ENCODE peak calls at places on chromosomes 12 and 14, in four cellular contexts. One of them, this sample, is unnamed.

GRCh38 chr14:103847954-103848719 is 762 bp upstream of the PPP1R13B start:
- DNase-seq in psoas muscle: peak; percentile 50
- DNase-seq in heart left ventricle: peak; percentile 38
- DNase-seq in hepatocyte: peak; percentile 81
- DNase-seq in this sample: no peak

GRCh38 chr14:53044486-53044885 is 93.6 kb upstream of the FERMT2 start:
- DNase-seq in psoas muscle: no peak
- DNase-seq in heart left ventricle: no peak
- DNase-seq in hepatocyte: peak; percentile 22
- DNase-seq in this sample: no peak

GRCh38 chr14:67683821-67684220 is 9.4 kb upstream of the VTI1B start:
- DNase-seq in psoas muscle: no peak
- DNase-seq in heart left ventricle: no peak
- DNase-seq in hepatocyte: no peak
- DNase-seq in this sample: no peak

GRCh38 chr12:120538281-120539156 is 4.4 kb downstream of the RNF10 start:
- DNase-seq in psoas muscle: peak; percentile 70
- DNase-seq in heart left ventricle: peak; percentile 79
- DNase-seq in hepatocyte: peak; percentile 57
- DNase-seq in this sample: peak; percentile 66

GRCh38 chr14:73785834-73786631 is 65.6 kb upstream of the PTGR2 start:
- DNase-seq in psoas muscle: peak; percentile 80
- DNase-seq in heart left ventricle: peak; percentile 70
- DNase-seq in hepatocyte: peak; percentile 86
- DNase-seq in this sample: peak; percentile 79

GRCh38 chr12:2580821-2581220 is 213.9 kb upstream of the FKBP4 start:
- DNase-seq in psoas muscle: no peak
- DNase-seq in heart left ventricle: no peak
- DNase-seq in hepatocyte: no peak
- DNase-seq in this sample: no peak

GRCh38 chr12:30694971-30695326 is 720 bp downstream of the IPO8 start:
- DNase-seq in psoas muscle: peak; percentile 29
- DNase-seq in heart left ventricle: peak; percentile 24
- DNase-seq in hepatocyte: peak; percentile 60
- DNase-seq in this sample: peak; percentile 40

GRCh38 chr12:51217133-51217967 is 512 bp downstream of the POU6F1 start:
- DNase-seq in psoas muscle: peak; percentile 61
- DNase-seq in heart left ventricle: peak; percentile 54
- DNase-seq in hepatocyte: peak; percentile 78
- DNase-seq in this sample: peak; percentile 57

GRCh38 chr14:105161314-105161713 is 7.3 kb downstream of the JAG2 start:
- DNase-seq in psoas muscle: no peak
- DNase-seq in heart left ventricle: no peak
- DNase-seq in hepatocyte: no peak
- DNase-seq in this sample: no peak

GRCh38 chr14:60968099-60968498 is 12.8 kb downstream of the TRMT5 start:
- DNase-seq in psoas muscle: no peak
- DNase-seq in heart left ventricle: no peak
- DNase-seq in hepatocyte: no peak
- DNase-seq in this sample: no peak

GRCh38 chr14:76768201-76768656 is 7.0 kb downstream of the VASH1 start:
- DNase-seq in psoas muscle: peak; percentile 49
- DNase-seq in heart left ventricle: peak; percentile 90
- DNase-seq in hepatocyte: no peak
- DNase-seq in this sample: peak; percentile 40

GRCh38 chr12:55717397-55718007 is 1.7 kb downstream of the BLOC1S1 start:
- DNase-seq in psoas muscle: peak; percentile 27
- DNase-seq in heart left ventricle: no peak
- DNase-seq in hepatocyte: no peak
- DNase-seq in this sample: no peak
- H3K4me3 ChIP-seq in psoas muscle: peak overlapping the region; percentile 69
- H3K4me3 ChIP-seq in heart left ventricle: peak overlapping the region; percentile 83
- H3K4me3 ChIP-seq in hepatocyte: no peak overlapping the region
- H3K4me3 ChIP-seq in this sample: peak overlapping the region; percentile 56

GRCh38 chr12:66279127-66279712 is 23.1 kb upstream of the HELB start:
- DNase-seq in psoas muscle: no peak
- DNase-seq in heart left ventricle: no peak
- DNase-seq in hepatocyte: peak; percentile 46
- DNase-seq in this sample: no peak
- TF ChIP-seq CTCF in psoas muscle: peak; percentile 16
- TF ChIP-seq CTCF in heart left ventricle: peak; percentile 27
- TF ChIP-seq CTCF in hepatocyte: peak; percentile 59
- TF ChIP-seq CTCF in this sample: peak; percentile 61

GRCh38 chr12:93740721-93741120 is 63.5 kb downstream of the CRADD start:
- DNase-seq in psoas muscle: no peak
- DNase-seq in heart left ventricle: no peak
- DNase-seq in hepatocyte: no peak
- DNase-seq in this sample: no peak
- H3K4me1 ChIP-seq in psoas muscle: peaks cover 19% of the 10 kb centered on the region
- H3K4me1 ChIP-seq in heart left ventricle: peaks cover 42% of the 10 kb centered on the region
- H3K4me1 ChIP-seq in hepatocyte: peaks cover 12% of the 10 kb centered on the region
- H3K4me1 ChIP-seq in this sample: peaks cover 20% of the 10 kb centered on the region

DNA sequence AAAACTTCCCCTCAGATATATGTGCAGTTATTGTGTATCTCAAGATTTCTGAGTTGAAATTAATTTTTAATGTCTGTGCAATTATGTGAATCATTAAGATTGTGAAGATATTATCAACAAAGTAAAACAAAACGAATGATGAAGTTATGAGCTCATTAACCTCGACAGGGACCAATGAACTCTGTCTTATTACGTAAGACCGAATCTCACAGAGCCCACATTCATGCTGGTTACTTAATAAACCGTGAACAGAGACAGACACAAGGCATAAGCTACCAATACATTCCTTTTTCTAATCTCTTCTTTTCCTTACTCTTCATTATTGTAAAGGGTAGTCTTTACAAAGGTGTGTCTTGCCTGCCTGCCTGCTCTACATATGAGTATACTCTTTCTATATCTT is 568.7 kb downstream of the RPS29 start:
- DNase-seq in psoas muscle: no peak
- DNase-seq in heart left ventricle: no peak
- DNase-seq in hepatocyte: no peak
- DNase-seq in this sample: no peak
- H3K4me3 ChIP-seq in psoas muscle: no peak overlapping the region
- H3K4me3 ChIP-seq in heart left ventricle: no peak overlapping the region
- H3K4me3 ChIP-seq in hepatocyte: no peak overlapping the region
- H3K4me3 ChIP-seq in this sample: no peak overlapping the region

GRCh38 chr12:106956048-106956935 is 585 bp downstream of the TMEM263 start:
- DNase-seq in psoas muscle: peak; percentile 74
- DNase-seq in heart left ventricle: peak; percentile 69
- DNase-seq in hepatocyte: peak; percentile 88
- DNase-seq in this sample: peak; percentile 67
- TF ChIP-seq CTCF in psoas muscle: peak; percentile 27
- TF ChIP-seq CTCF in heart left ventricle: no peak
- TF ChIP-seq CTCF in hepatocyte: peak; percentile 20
- TF ChIP-seq CTCF in this sample: no peak

GRCh38 chr12:49804821-49805220 is 23.4 kb downstream of the NCKAP5L start:
- DNase-seq in psoas muscle: no peak
- DNase-seq in heart left ventricle: no peak
- DNase-seq in hepatocyte: no peak
- DNase-seq in this sample: no peak
- H3K4me1 ChIP-seq in psoas muscle: peaks cover 32% of the 10 kb centered on the region
- H3K4me1 ChIP-seq in heart left ventricle: peaks cover 36% of the 10 kb centered on the region
- H3K4me1 ChIP-seq in hepatocyte: peaks cover 15% of the 10 kb centered on the region
- H3K4me1 ChIP-seq in this sample: peaks cover 20% of the 10 kb centered on the region